ENCODE peak calls at places on chromosomes 13 and 19, in nine cellular contexts. One of them, this sample, is unnamed.

GRCh38 chr13:20399961-20400360 is 125.7 kb downstream of the CRYL1 start:
- DNase-seq in NCI-H2227 treated with DMSO at 0.1 percent for 48 hours: no peak
- DNase-seq in activated T-helper 1 cell treated with anti-CD3 and anti-CD28 coated beads, Interleukin-12 subunit alpha, Interleukin-12 subunit beta, Interleukin-2, Interleukin-4 antibody, amounts not matched to agents 30 ng/mL and 10 ng/mL and 1 ng/mL, durations not matched to agents 14 hours and 24 hours and 36 hours: no peak
- DNase-seq in stimulated activated CD4-positive, alpha-beta T cell treated with anti-CD3 and anti-CD28 coated beads, Interleukin-4, amount 100 ng/mL, for 1 hour: no peak
- DNase-seq in central memory CD4-positive, alpha-beta T cell: no peak
- DNase-seq in NCI-H1048: no peak
- DNase-seq in activated CD4-positive, alpha-beta T cell treated with anti-CD3 and anti-CD28 coated beads, Interleukin-2, amount 10 ng/mL, durations not matched to agents 7 days and 5 days: no peak
- DNase-seq in Peyer's patch: no peak
- DNase-seq in RPMI7951: no peak
- DNase-seq in this sample: no peak

GRCh38 chr19:18259848-18260247 is 14.4 kb downstream of the IQCN start:
- DNase-seq in NCI-H2227 treated with DMSO at 0.1 percent for 48 hours: no peak
- DNase-seq in activated T-helper 1 cell treated with anti-CD3 and anti-CD28 coated beads, Interleukin-12 subunit alpha, Interleukin-12 subunit beta, Interleukin-2, Interleukin-4 antibody, amounts not matched to agents 30 ng/mL and 10 ng/mL and 1 ng/mL, durations not matched to agents 14 hours and 24 hours and 36 hours: no peak
- DNase-seq in stimulated activated CD4-positive, alpha-beta T cell treated with anti-CD3 and anti-CD28 coated beads, Interleukin-4, amount 100 ng/mL, for 1 hour: no peak
- DNase-seq in central memory CD4-positive, alpha-beta T cell: no peak
- DNase-seq in NCI-H1048: no peak
- DNase-seq in activated CD4-positive, alpha-beta T cell treated with anti-CD3 and anti-CD28 coated beads, Interleukin-2, amount 10 ng/mL, durations not matched to agents 7 days and 5 days: no peak
- DNase-seq in Peyer's patch: no peak
- DNase-seq in RPMI7951: no peak
- DNase-seq in this sample: no peak

GRCh38 chr13:66665991-66666390 is 564.1 kb downstream of the PCDH9 start:
- DNase-seq in NCI-H2227 treated with DMSO at 0.1 percent for 48 hours: peak; percentile 44
- DNase-seq in activated T-helper 1 cell treated with anti-CD3 and anti-CD28 coated beads, Interleukin-12 subunit alpha, Interleukin-12 subunit beta, Interleukin-2, Interleukin-4 antibody, amounts not matched to agents 30 ng/mL and 10 ng/mL and 1 ng/mL, durations not matched to agents 14 hours and 24 hours and 36 hours: no peak
- DNase-seq in stimulated activated CD4-positive, alpha-beta T cell treated with anti-CD3 and anti-CD28 coated beads, Interleukin-4, amount 100 ng/mL, for 1 hour: no peak
- DNase-seq in central memory CD4-positive, alpha-beta T cell: no peak
- DNase-seq in NCI-H1048: no peak
- DNase-seq in activated CD4-positive, alpha-beta T cell treated with anti-CD3 and anti-CD28 coated beads, Interleukin-2, amount 10 ng/mL, durations not matched to agents 7 days and 5 days: no peak
- DNase-seq in Peyer's patch: no peak
- DNase-seq in RPMI7951: no peak
- DNase-seq in this sample: no peak

GRCh38 chr19:1860133-1860775 is 3.1 kb downstream of the KLF16 start:
- DNase-seq in NCI-H2227 treated with DMSO at 0.1 percent for 48 hours: peak; percentile 29
- DNase-seq in activated T-helper 1 cell treated with anti-CD3 and anti-CD28 coated beads, Interleukin-12 subunit alpha, Interleukin-12 subunit beta, Interleukin-2, Interleukin-4 antibody, amounts not matched to agents 30 ng/mL and 10 ng/mL and 1 ng/mL, durations not matched to agents 14 hours and 24 hours and 36 hours: no peak
- DNase-seq in stimulated activated CD4-positive, alpha-beta T cell treated with anti-CD3 and anti-CD28 coated beads, Interleukin-4, amount 100 ng/mL, for 1 hour: peak; percentile 50
- DNase-seq in central memory CD4-positive, alpha-beta T cell: peak; percentile 73
- DNase-seq in NCI-H1048: no peak
- DNase-seq in activated CD4-positive, alpha-beta T cell treated with anti-CD3 and anti-CD28 coated beads, Interleukin-2, amount 10 ng/mL, durations not matched to agents 7 days and 5 days: peak; percentile 70
- DNase-seq in Peyer's patch: peak; percentile 90
- DNase-seq in RPMI7951: peak; percentile 59
- DNase-seq in this sample: no peak

GRCh38 chr19:3545669-3546034 is 6.7 kb downstream of the TEKTIP1 start:
- DNase-seq in NCI-H2227 treated with DMSO at 0.1 percent for 48 hours: no peak
- DNase-seq in activated T-helper 1 cell treated with anti-CD3 and anti-CD28 coated beads, Interleukin-12 subunit alpha, Interleukin-12 subunit beta, Interleukin-2, Interleukin-4 antibody, amounts not matched to agents 30 ng/mL and 10 ng/mL and 1 ng/mL, durations not matched to agents 14 hours and 24 hours and 36 hours: no peak
- DNase-seq in stimulated activated CD4-positive, alpha-beta T cell treated with anti-CD3 and anti-CD28 coated beads, Interleukin-4, amount 100 ng/mL, for 1 hour: no peak
- DNase-seq in central memory CD4-positive, alpha-beta T cell: no peak
- DNase-seq in NCI-H1048: no peak
- DNase-seq in activated CD4-positive, alpha-beta T cell treated with anti-CD3 and anti-CD28 coated beads, Interleukin-2, amount 10 ng/mL, durations not matched to agents 7 days and 5 days: no peak
- DNase-seq in Peyer's patch: no peak
- DNase-seq in RPMI7951: no peak
- DNase-seq in this sample: no peak

GRCh38 chr19:53521373-53522202 is 16.4 kb upstream of the ZNF331 start:
- DNase-seq in NCI-H2227 treated with DMSO at 0.1 percent for 48 hours: no peak
- DNase-seq in activated T-helper 1 cell treated with anti-CD3 and anti-CD28 coated beads, Interleukin-12 subunit alpha, Interleukin-12 subunit beta, Interleukin-2, Interleukin-4 antibody, amounts not matched to agents 30 ng/mL and 10 ng/mL and 1 ng/mL, durations not matched to agents 14 hours and 24 hours and 36 hours: no peak
- DNase-seq in stimulated activated CD4-positive, alpha-beta T cell treated with anti-CD3 and anti-CD28 coated beads, Interleukin-4, amount 100 ng/mL, for 1 hour: no peak
- DNase-seq in central memory CD4-positive, alpha-beta T cell: no peak
- DNase-seq in NCI-H1048: no peak
- DNase-seq in activated CD4-positive, alpha-beta T cell treated with anti-CD3 and anti-CD28 coated beads, Interleukin-2, amount 10 ng/mL, durations not matched to agents 7 days and 5 days: no peak
- DNase-seq in Peyer's patch: no peak
- DNase-seq in RPMI7951: no peak
- DNase-seq in this sample: no peak

GRCh38 chr19:3880471-3881271 is at the start of gene ATCAY:
- DNase-seq in NCI-H2227 treated with DMSO at 0.1 percent for 48 hours: peak; percentile 75
- DNase-seq in activated T-helper 1 cell treated with anti-CD3 and anti-CD28 coated beads, Interleukin-12 subunit alpha, Interleukin-12 subunit beta, Interleukin-2, Interleukin-4 antibody, amounts not matched to agents 30 ng/mL and 10 ng/mL and 1 ng/mL, durations not matched to agents 14 hours and 24 hours and 36 hours: no peak
- DNase-seq in stimulated activated CD4-positive, alpha-beta T cell treated with anti-CD3 and anti-CD28 coated beads, Interleukin-4, amount 100 ng/mL, for 1 hour: no peak
- DNase-seq in central memory CD4-positive, alpha-beta T cell: no peak
- DNase-seq in NCI-H1048: no peak
- DNase-seq in activated CD4-positive, alpha-beta T cell treated with anti-CD3 and anti-CD28 coated beads, Interleukin-2, amount 10 ng/mL, durations not matched to agents 7 days and 5 days: no peak
- DNase-seq in Peyer's patch: no peak
- DNase-seq in RPMI7951: no peak
- DNase-seq in this sample: no peak

GRCh38 chr13:29956771-29957170 is 106.4 kb upstream of the UBL3 start:
- DNase-seq in NCI-H2227 treated with DMSO at 0.1 percent for 48 hours: no peak
- DNase-seq in activated T-helper 1 cell treated with anti-CD3 and anti-CD28 coated beads, Interleukin-12 subunit alpha, Interleukin-12 subunit beta, Interleukin-2, Interleukin-4 antibody, amounts not matched to agents 30 ng/mL and 10 ng/mL and 1 ng/mL, durations not matched to agents 14 hours and 24 hours and 36 hours: no peak
- DNase-seq in stimulated activated CD4-positive, alpha-beta T cell treated with anti-CD3 and anti-CD28 coated beads, Interleukin-4, amount 100 ng/mL, for 1 hour: no peak
- DNase-seq in central memory CD4-positive, alpha-beta T cell: no peak
- DNase-seq in NCI-H1048: no peak
- DNase-seq in activated CD4-positive, alpha-beta T cell treated with anti-CD3 and anti-CD28 coated beads, Interleukin-2, amount 10 ng/mL, durations not matched to agents 7 days and 5 days: no peak
- DNase-seq in Peyer's patch: no peak
- DNase-seq in RPMI7951: no peak
- DNase-seq in this sample: no peak

GRCh38 chr19:18633321-18633720 is 3.5 kb upstream of the KLHL26 start:
- DNase-seq in NCI-H2227 treated with DMSO at 0.1 percent for 48 hours: no peak
- DNase-seq in activated T-helper 1 cell treated with anti-CD3 and anti-CD28 coated beads, Interleukin-12 subunit alpha, Interleukin-12 subunit beta, Interleukin-2, Interleukin-4 antibody, amounts not matched to agents 30 ng/mL and 10 ng/mL and 1 ng/mL, durations not matched to agents 14 hours and 24 hours and 36 hours: no peak
- DNase-seq in stimulated activated CD4-positive, alpha-beta T cell treated with anti-CD3 and anti-CD28 coated beads, Interleukin-4, amount 100 ng/mL, for 1 hour: no peak
- DNase-seq in central memory CD4-positive, alpha-beta T cell: no peak
- DNase-seq in NCI-H1048: no peak
- DNase-seq in activated CD4-positive, alpha-beta T cell treated with anti-CD3 and anti-CD28 coated beads, Interleukin-2, amount 10 ng/mL, durations not matched to agents 7 days and 5 days: no peak
- DNase-seq in Peyer's patch: no peak
- DNase-seq in RPMI7951: peak; percentile 64
- DNase-seq in this sample: no peak

GRCh38 chr19:8180018-8180417 is 29.2 kb upstream of the CERS4 start:
- DNase-seq in NCI-H2227 treated with DMSO at 0.1 percent for 48 hours: no peak
- DNase-seq in activated T-helper 1 cell treated with anti-CD3 and anti-CD28 coated beads, Interleukin-12 subunit alpha, Interleukin-12 subunit beta, Interleukin-2, Interleukin-4 antibody, amounts not matched to agents 30 ng/mL and 10 ng/mL and 1 ng/mL, durations not matched to agents 14 hours and 24 hours and 36 hours: no peak
- DNase-seq in stimulated activated CD4-positive, alpha-beta T cell treated with anti-CD3 and anti-CD28 coated beads, Interleukin-4, amount 100 ng/mL, for 1 hour: no peak
- DNase-seq in central memory CD4-positive, alpha-beta T cell: no peak
- DNase-seq in NCI-H1048: no peak
- DNase-seq in activated CD4-positive, alpha-beta T cell treated with anti-CD3 and anti-CD28 coated beads, Interleukin-2, amount 10 ng/mL, durations not matched to agents 7 days and 5 days: no peak
- DNase-seq in Peyer's patch: no peak
- DNase-seq in RPMI7951: no peak
- DNase-seq in this sample: no peak

GRCh38 chr19:32692727-32693061 is 1.1 kb downstream of the NUDT19 start:
- DNase-seq in NCI-H2227 treated with DMSO at 0.1 percent for 48 hours: peak; percentile 65
- DNase-seq in activated T-helper 1 cell treated with anti-CD3 and anti-CD28 coated beads, Interleukin-12 subunit alpha, Interleukin-12 subunit beta, Interleukin-2, Interleukin-4 antibody, amounts not matched to agents 30 ng/mL and 10 ng/mL and 1 ng/mL, durations not matched to agents 14 hours and 24 hours and 36 hours: no peak
- DNase-seq in stimulated activated CD4-positive, alpha-beta T cell treated with anti-CD3 and anti-CD28 coated beads, Interleukin-4, amount 100 ng/mL, for 1 hour: no peak
- DNase-seq in central memory CD4-positive, alpha-beta T cell: no peak
- DNase-seq in NCI-H1048: no peak
- DNase-seq in activated CD4-positive, alpha-beta T cell treated with anti-CD3 and anti-CD28 coated beads, Interleukin-2, amount 10 ng/mL, durations not matched to agents 7 days and 5 days: peak; percentile 13
- DNase-seq in Peyer's patch: no peak
- DNase-seq in RPMI7951: no peak
- DNase-seq in this sample: no peak

GRCh38 chr19:39031368-39032163 is 783 bp downstream of the FBXO27 start:
- DNase-seq in NCI-H2227 treated with DMSO at 0.1 percent for 48 hours: peak; percentile 100
- DNase-seq in activated T-helper 1 cell treated with anti-CD3 and anti-CD28 coated beads, Interleukin-12 subunit alpha, Interleukin-12 subunit beta, Interleukin-2, Interleukin-4 antibody, amounts not matched to agents 30 ng/mL and 10 ng/mL and 1 ng/mL, durations not matched to agents 14 hours and 24 hours and 36 hours: peak; percentile 57
- DNase-seq in stimulated activated CD4-positive, alpha-beta T cell treated with anti-CD3 and anti-CD28 coated beads, Interleukin-4, amount 100 ng/mL, for 1 hour: peak; percentile 80
- DNase-seq in central memory CD4-positive, alpha-beta T cell: peak; percentile 67
- DNase-seq in NCI-H1048: peak; percentile 92
- DNase-seq in activated CD4-positive, alpha-beta T cell treated with anti-CD3 and anti-CD28 coated beads, Interleukin-2, amount 10 ng/mL, durations not matched to agents 7 days and 5 days: peak; percentile 62
- DNase-seq in Peyer's patch: peak; percentile 90
- DNase-seq in RPMI7951: peak; percentile 70
- DNase-seq in this sample: peak; percentile 75